ENCODE peak calls at places on chromosomes 3 and 15, in seven cellular contexts. G is activated CD4-positive, alpha-beta T cell treated with anti-CD3 and anti-CD28 coated beads, Interleukin-2, amount 10 ng/mL, durations not matched to agents 7 days and 5 days; Y is AG04450; K is NCI-H510A; Q is HCEC 1CT; J is HT1080; P is NCI-H460. V is an unnamed sample.

GRCh38 chr15:43410572-43411214 is 39.8 kb downstream of the TUBGCP4 start:
- DNase-seq in Y (no peak), G (no peak), P (peak), J (no peak), Q (peak), K (no peak), V (peak)

GRCh38 chr15:64763021-64763420 is 12.4 kb downstream of the RBPMS2 start:
- DNase-seq in G (no peak), Y (no peak), J (no peak), Q (no peak), K (no peak), P (no peak), V (no peak)

GRCh38 chr3:16423947-16424673 is 89.4 kb downstream of the RFTN1 start:
- DNase-seq in J (no peak), K (no peak), G (no peak), Q (no peak), Y (no peak), P (no peak), V (no peak)

GRCh38 chr3:45864760-45865567 is 21.4 kb upstream of the CCR9 start:
- DNase-seq in P (no peak), G (peak), J (no peak), Y (no peak), Q (no peak), K (no peak), V (no peak)

GRCh38 chr3:380801-381200 is 184.2 kb downstream of the CHL1 start:
- DNase-seq in P (no peak), K (no peak), Y (no peak), G (no peak), J (no peak), Q (no peak), V (no peak)

GRCh38 chr3:12840591-12841084 is 727 bp downstream of the RPL32 start:
- DNase-seq in Y (no peak), K (no peak), G (peak), P (no peak), Q (no peak), J (no peak), V (no peak)

GRCh38 chr3:132788299-132788698 is 66.1 kb upstream of the NPHP3 start:
- DNase-seq in K (no peak), Y (peak), Q (peak), P (peak), G (no peak), J (peak), V (peak)

GRCh38 chr3:49992351-49992750 is 52.4 kb downstream of the RBM6 start:
- DNase-seq in P (no peak), G (no peak), Y (no peak), Q (no peak), K (no peak), J (no peak), V (no peak)

GRCh38 chr3:179452166-179452544 is 885 bp upstream of the GNB4 start:
- DNase-seq in P (no peak), G (no peak), J (peak), K (no peak), Q (peak), Y (peak), V (no peak)

GRCh38 chr3:159821148-159821547 is 167.5 kb upstream of the IL12A start:
- DNase-seq in Y (no peak), Q (no peak), G (no peak), J (peak), P (no peak), K (no peak), V (no peak)

GRCh38 chr3:162491957-162492356 is 995.3 kb downstream of the OTOL1 start:
- DNase-seq in Q (peak), P (no peak), K (no peak), J (peak), G (no peak), Y (no peak), V (no peak)

GRCh38 chr15:32908135-32908801 is 190.5 kb downstream of the GREM1 start:
- DNase-seq in J (no peak), K (no peak), P (no peak), G (no peak), Y (peak), Q (peak), V (no peak)